ENCODE peak calls at places on chromosomes 6 and 20, in four cellular contexts. One of them, this sample, is unnamed.

GRCh38 chr20:9119776-9120175 is 50.9 kb downstream of the PLCB4 start:
- DNase-seq in HCT116: no peak
- DNase-seq in Ammon's horn: peak
- DNase-seq in NCI-H1105: peak
- DNase-seq in this sample: peak

GRCh38 chr20:1345756-1346093 is 16.8 kb upstream of the SDCBP2 start:
- DNase-seq in Ammon's horn: no peak
- DNase-seq in HCT116: no peak
- DNase-seq in NCI-H1105: no peak
- DNase-seq in this sample: no peak

GRCh38 chr6:41920921-41921711 is at the start of the genes BYSL and MED20:
- DNase-seq in NCI-H1105: peak
- DNase-seq in HCT116: peak
- DNase-seq in Ammon's horn: peak
- DNase-seq in this sample: peak

GRCh38 chr6:37029249-37029959 is 23.9 kb downstream of the FGD2 start:
- DNase-seq in NCI-H1105: peak
- DNase-seq in HCT116: peak
- DNase-seq in Ammon's horn: peak
- DNase-seq in this sample: peak

GRCh38 chr6:113416166-113416565 is 441.0 kb upstream of the MARCKS start:
- DNase-seq in NCI-H1105: no peak
- DNase-seq in HCT116: no peak
- DNase-seq in Ammon's horn: no peak
- DNase-seq in this sample: no peak

GRCh38 chr6:90544085-90544484 is 42.8 kb downstream of the MAP3K7 start:
- DNase-seq in HCT116: no peak
- DNase-seq in Ammon's horn: no peak
- DNase-seq in NCI-H1105: no peak
- DNase-seq in this sample: no peak

GRCh38 chr6:38391206-38391908 is 248.4 kb downstream of the BTBD9 start:
- DNase-seq in NCI-H1105: no peak
- DNase-seq in Ammon's horn: no peak
- DNase-seq in HCT116: peak
- DNase-seq in this sample: no peak

GRCh38 chr6:18216411-18216810 is 47.9 kb downstream of the DEK start:
- DNase-seq in NCI-H1105: no peak
- DNase-seq in Ammon's horn: no peak
- DNase-seq in HCT116: no peak
- DNase-seq in this sample: no peak

GRCh38 chr20:20363449-20364015 is 4.4 kb upstream of the INSM1 start:
- DNase-seq in NCI-H1105: peak
- DNase-seq in Ammon's horn: peak
- DNase-seq in HCT116: no peak
- DNase-seq in this sample: peak

GRCh38 chr6:16316741-16317251 is 78.4 kb downstream of the GMPR start:
- DNase-seq in Ammon's horn: no peak
- DNase-seq in HCT116: peak
- DNase-seq in NCI-H1105: no peak
- DNase-seq in this sample: no peak

GRCh38 chr20:50886184-50886790 is 45.0 kb downstream of the ADNP start:
- DNase-seq in NCI-H1105: no peak
- DNase-seq in Ammon's horn: no peak
- DNase-seq in HCT116: no peak
- DNase-seq in this sample: no peak

GRCh38 chr6:140846518-140847277 is 1286.0 kb upstream of the GJE1 start:
- DNase-seq in Ammon's horn: no peak
- DNase-seq in HCT116: no peak
- DNase-seq in NCI-H1105: no peak
- DNase-seq in this sample: no peak

GRCh38 chr20:1824177-1824576 is 71.0 kb upstream of the SIRPA start:
- DNase-seq in Ammon's horn: no peak
- DNase-seq in HCT116: no peak
- DNase-seq in NCI-H1105: no peak
- DNase-seq in this sample: no peak

GRCh38 chr20:61573415-61574305 is 321.6 kb downstream of the CDH4 start:
- DNase-seq in Ammon's horn: no peak
- DNase-seq in HCT116: no peak
- DNase-seq in NCI-H1105: no peak
- DNase-seq in this sample: no peak

GRCh38 chr20:34300809-34301586 is 2.2 kb downstream of the AHCY start:
- DNase-seq in NCI-H1105: no peak
- DNase-seq in Ammon's horn: no peak
- DNase-seq in HCT116: no peak
- DNase-seq in this sample: no peak

GRCh38 chr6:127069659-127070279 is 48.7 kb upstream of the RSPO3 start:
- DNase-seq in HCT116: peak
- DNase-seq in NCI-H1105: peak
- DNase-seq in Ammon's horn: no peak
- DNase-seq in this sample: peak

GRCh38 chr6:81890846-81891245 is 138.4 kb upstream of the TENT5A start:
- DNase-seq in HCT116: no peak
- DNase-seq in NCI-H1105: no peak
- DNase-seq in Ammon's horn: no peak
- DNase-seq in this sample: no peak

GRCh38 chr20:49052334-49052733 is 6.2 kb downstream of the CSE1L start:
- DNase-seq in Ammon's horn: peak
- DNase-seq in NCI-H1105: no peak
- DNase-seq in HCT116: no peak
- DNase-seq in this sample: no peak

GRCh38 chr20:59835448-59836395 is 97.7 kb downstream of the SYCP2 start:
- DNase-seq in Ammon's horn: peak
- DNase-seq in HCT116: no peak
- DNase-seq in NCI-H1105: peak
- DNase-seq in this sample: peak

GRCh38 chr6:1890071-1890470 is 280.4 kb downstream of the FOXC1 start:
- DNase-seq in NCI-H1105: no peak
- DNase-seq in HCT116: no peak
- DNase-seq in Ammon's horn: no peak
- DNase-seq in this sample: no peak

GRCh38 chr20:59320426-59320825 is 20.0 kb downstream of the EDN3 start:
- DNase-seq in NCI-H1105: no peak
- DNase-seq in Ammon's horn: no peak
- DNase-seq in HCT116: no peak
- DNase-seq in this sample: no peak

GRCh38 chr20:13644010-13644409 is 5.3 kb upstream of the TASP1 start:
- DNase-seq in NCI-H1105: no peak
- DNase-seq in Ammon's horn: no peak
- DNase-seq in HCT116: no peak
- DNase-seq in this sample: no peak

GRCh38 chr20:7672551-7672950 is 267.7 kb downstream of the HAO1 start:
- DNase-seq in NCI-H1105: no peak
- DNase-seq in HCT116: no peak
- DNase-seq in Ammon's horn: no peak
- DNase-seq in this sample: no peak

GRCh38 chr6:77178821-77179220 is 284.5 kb downstream of the HTR1B start:
- DNase-seq in NCI-H1105: no peak
- DNase-seq in Ammon's horn: no peak
- DNase-seq in HCT116: no peak
- DNase-seq in this sample: no peak

GRCh38 chr6:1313755-1314503 is 2.0 kb downstream of the FOXQ1 start:
- DNase-seq in NCI-H1105: peak
- DNase-seq in HCT116: peak
- DNase-seq in Ammon's horn: no peak
- DNase-seq in this sample: no peak

GRCh38 chr6:125670586-125670985 is 78.8 kb upstream of the HEY2 start:
- DNase-seq in HCT116: no peak
- DNase-seq in Ammon's horn: peak
- DNase-seq in NCI-H1105: no peak
- DNase-seq in this sample: no peak

GRCh38 chr6:158211273-158212055 is 43.3 kb downstream of the GTF2H5 start:
- DNase-seq in NCI-H1105: no peak
- DNase-seq in HCT116: no peak
- DNase-seq in Ammon's horn: no peak
- DNase-seq in this sample: no peak

GRCh38 chr6:11961923-11962322 is 50.2 kb upstream of the HIVEP1 start:
- DNase-seq in NCI-H1105: no peak
- DNase-seq in HCT116: no peak
- DNase-seq in Ammon's horn: no peak
- DNase-seq in this sample: no peak

GRCh38 chr6:113854531-113855499 is 2.3 kb upstream of the MARCKS start:
- DNase-seq in Ammon's horn: peak
- DNase-seq in NCI-H1105: peak
- DNase-seq in HCT116: no peak
- DNase-seq in this sample: peak

GRCh38 chr20:15807271-15807670 is 766.0 kb downstream of the KIF16B start:
- DNase-seq in HCT116: no peak
- DNase-seq in NCI-H1105: no peak
- DNase-seq in Ammon's horn: no peak
- DNase-seq in this sample: no peak

GRCh38 chr6:14146459-14147096 is 29.0 kb downstream of the CD83 start:
- DNase-seq in HCT116: no peak
- DNase-seq in Ammon's horn: no peak
- DNase-seq in NCI-H1105: no peak
- DNase-seq in this sample: no peak

This sample was measured in cerebellar cortex.